ENCODE peak calls at places on chromosomes 16 and 17, in four cellular contexts. R is T-helper 1 cell; Y is stimulated activated CD4-positive, alpha-beta T cell treated with anti-CD3 and anti-CD28 coated beads, Interleukin-12 subunit alpha, Interleukin-12 subunit beta, amount 100 ng/mL, for 24 hours; X is stimulated activated CD8-positive, alpha-beta memory T cell treated with anti-CD3 and anti-CD28 coated beads, Interleukin-15, amount 100 ng/mL, for 1 hour. B is an unnamed sample.

GRCh38 chr17:27746881-27747280 is 53.4 kb downstream of the NOS2 start:
- DNase-seq in R (no peak), Y (no peak), X (no peak), B (no peak)

GRCh38 chr16:84177740-84178070 is 9.2 kb downstream of the TAF1C start:
- DNase-seq in R (no peak), Y (no peak), X (no peak), B (no peak)

GRCh38 chr17:31529841-31530251 is 138.4 kb downstream of the RAB11FIP4 start:
- DNase-seq in R (no peak), Y (no peak), X (no peak), B (no peak)

GRCh38 chr17:2235792-2236365 is 67.7 kb downstream of the SMG6 start:
- DNase-seq in R (no peak), Y (no peak), X (no peak), B (no peak)

GRCh38 chr16:80938928-80939260 is 67.8 kb downstream of the CMC2 start:
- DNase-seq in R (no peak), Y (no peak), X (no peak), B (no peak)

GRCh38 chr17:49496183-49496865 is 1.2 kb downstream of the NGFR start:
- DNase-seq in R (peak), Y (peak), X (peak), B (no peak)

GRCh38 chr17:61805399-61805798 is 57.9 kb downstream of the BRIP1 start:
- DNase-seq in R (no peak), Y (no peak), X (no peak), B (no peak)

GRCh38 chr16:8585942-8586341 is 4.4 kb downstream of the TMEM114 start:
- DNase-seq in R (no peak), Y (no peak), X (no peak), B (no peak)

GRCh38 chr16:49189286-49189685 is 92.4 kb downstream of the CBLN1 start:
- DNase-seq in R (no peak), Y (no peak), X (no peak), B (no peak)

GRCh38 chr16:11004957-11005610 is 60.7 kb downstream of the CLEC16A start:
- DNase-seq in R (no peak), Y (no peak), X (no peak), B (no peak)

GRCh38 chr17:61196302-61196704 is 203.3 kb upstream of the TBX2 start:
- DNase-seq in R (no peak), Y (no peak), X (no peak), B (no peak)

GRCh38 chr16:69905171-69905555 is 46.0 kb upstream of the CLEC18A start:
- DNase-seq in R (no peak), Y (no peak), X (no peak), B (no peak)

GRCh38 chr17:76598004-76598439 is 12.4 kb upstream of the ST6GALNAC2 start:
- DNase-seq in R (no peak), Y (no peak), X (no peak), B (no peak)

GRCh38 chr16:58325941-58326340 is 31.1 kb upstream of the PRSS54 start:
- DNase-seq in R (no peak), Y (no peak), X (no peak), B (no peak)

GRCh38 chr17:20234266-20234665 is 225.1 kb downstream of the SPECC1 start:
- DNase-seq in R (peak), Y (peak), X (peak), B (no peak)

GRCh38 chr17:31919802-31920525 is 16.8 kb upstream of the SUZ12 start:
- DNase-seq in R (no peak), Y (no peak), X (no peak), B (no peak)

GRCh38 chr16:72894291-72895151 is 153.4 kb downstream of the ZFHX3 start:
- DNase-seq in R (no peak), Y (no peak), X (no peak), B (peak)

GRCh38 chr17:78142113-78142861 is 3.9 kb upstream of the C17orf99 start:
- DNase-seq in R (no peak), Y (no peak), X (no peak), B (no peak)

GRCh38 chr16:50153648-50154368 is 702 bp downstream of the TENT4B start:
- DNase-seq in R (no peak), Y (no peak), X (no peak), B (no peak)

GRCh38 chr17:9676742-9677387 is 31.5 kb downstream of the USP43 start:
- DNase-seq in R (no peak), Y (no peak), X (no peak), B (no peak)

GRCh38 chr16:13098536-13098935 is 197.1 kb downstream of the SHISA9 start:
- DNase-seq in R (no peak), Y (no peak), X (no peak), B (no peak)

GRCh38 chr17:69134112-69134511 is 7.6 kb downstream of the ABCA6 start:
- DNase-seq in R (no peak), Y (no peak), X (no peak), B (no peak)

GRCh38 chr17:66448008-66448644 is 145.7 kb downstream of the PRKCA start:
- DNase-seq in R (no peak), Y (no peak), X (no peak), B (no peak)

GRCh38 chr17:16378631-16379282 is 2.1 kb upstream of the UBB start:
- DNase-seq in R (no peak), Y (no peak), X (no peak), B (no peak)

GRCh38 chr16:80591071-80591935 is 50.5 kb downstream of the DYNLRB2 start:
- DNase-seq in R (peak), Y (no peak), X (no peak), B (no peak)

GRCh38 chr17:67125417-67125816 is 81.1 kb downstream of the CACNG1 start:
- DNase-seq in R (no peak), Y (no peak), X (no peak), B (no peak)

GRCh38 chr16:47644166-47644565 is 183.0 kb downstream of the PHKB start:
- DNase-seq in R (no peak), Y (no peak), X (no peak), B (no peak)

GRCh38 chr16:54597222-54597621 is 310.6 kb upstream of the IRX3 start:
- DNase-seq in R (no peak), Y (no peak), X (no peak), B (no peak)

GRCh38 chr17:61385091-61385868 is 14.4 kb upstream of the TBX2 start:
- DNase-seq in R (no peak), Y (no peak), X (no peak), B (no peak)

GRCh38 chr17:6048486-6048885 is 21.7 kb upstream of the WSCD1 start:
- DNase-seq in R (no peak), Y (no peak), X (no peak), B (no peak)